ENCODE peak calls at places on chromosomes 3 and 15, in seven cellular contexts. One of them, this sample, is unnamed.
A peak's percentile ranks its signal among the peaks of the same experiment; 100 is the strongest.

GRCh38 chr15:47985568-47985967 is 135.2 kb upstream of the SLC24A5 start:
- DNase-seq in ureter: no peak
- DNase-seq in GDM1: no peak
- DNase-seq in left ventricle myocardium superior: no peak
- DNase-seq in CD4-positive, alpha-beta T cell: no peak
- DNase-seq in A549: no peak
- DNase-seq in fibroblast of mammary gland: no peak
- DNase-seq in this sample: no peak

GRCh38 chr3:52704611-52705437 is 767 bp downstream of the GLT8D1 start:
- DNase-seq in CD4-positive, alpha-beta T cell: no peak
- DNase-seq in GDM1: no peak
- DNase-seq in A549: peak; percentile 12
- DNase-seq in fibroblast of mammary gland: peak; percentile 28
- DNase-seq in left ventricle myocardium superior: peak; percentile 35
- DNase-seq in ureter: no peak
- DNase-seq in this sample: no peak

GRCh38 chr3:15815696-15816095 is 17.9 kb upstream of the ANKRD28 start:
- DNase-seq in ureter: no peak
- DNase-seq in A549: peak; percentile 78
- DNase-seq in GDM1: peak; percentile 8
- DNase-seq in fibroblast of mammary gland: peak; percentile 89
- DNase-seq in left ventricle myocardium superior: no peak
- DNase-seq in CD4-positive, alpha-beta T cell: no peak
- DNase-seq in this sample: no peak

GRCh38 chr15:68560501-68561113 is 18.2 kb upstream of the CORO2B start:
- DNase-seq in CD4-positive, alpha-beta T cell: no peak
- DNase-seq in fibroblast of mammary gland: no peak
- DNase-seq in A549: no peak
- DNase-seq in left ventricle myocardium superior: no peak
- DNase-seq in ureter: no peak
- DNase-seq in GDM1: no peak
- DNase-seq in this sample: no peak

GRCh38 chr15:28132524-28133275 is 33.6 kb upstream of the OCA2 start:
- DNase-seq in CD4-positive, alpha-beta T cell: no peak
- DNase-seq in fibroblast of mammary gland: peak; percentile 72
- DNase-seq in A549: no peak
- DNase-seq in GDM1: no peak
- DNase-seq in left ventricle myocardium superior: no peak
- DNase-seq in ureter: no peak
- DNase-seq in this sample: no peak

GRCh38 chr3:178367817-178368617 is 168.2 kb upstream of the KCNMB2 start:
- DNase-seq in A549: no peak
- DNase-seq in fibroblast of mammary gland: peak; percentile 14
- DNase-seq in GDM1: no peak
- DNase-seq in left ventricle myocardium superior: no peak
- DNase-seq in CD4-positive, alpha-beta T cell: no peak
- DNase-seq in ureter: no peak
- DNase-seq in this sample: no peak

GRCh38 chr3:103388214-103388613 is 953.4 kb downstream of the ZPLD1 start:
- DNase-seq in ureter: no peak
- DNase-seq in CD4-positive, alpha-beta T cell: no peak
- DNase-seq in GDM1: no peak
- DNase-seq in fibroblast of mammary gland: no peak
- DNase-seq in left ventricle myocardium superior: no peak
- DNase-seq in A549: no peak
- DNase-seq in this sample: no peak

GRCh38 chr3:164897335-164897734 is 181.0 kb downstream of the SI start:
- DNase-seq in GDM1: no peak
- DNase-seq in left ventricle myocardium superior: no peak
- DNase-seq in ureter: no peak
- DNase-seq in fibroblast of mammary gland: no peak
- DNase-seq in A549: no peak
- DNase-seq in CD4-positive, alpha-beta T cell: no peak
- DNase-seq in this sample: peak; percentile 51

GRCh38 chr15:88890495-88890894 is 4.8 kb downstream of the HAPLN3 start:
- DNase-seq in CD4-positive, alpha-beta T cell: no peak
- DNase-seq in GDM1: no peak
- DNase-seq in A549: no peak
- DNase-seq in left ventricle myocardium superior: no peak
- DNase-seq in ureter: no peak
- DNase-seq in fibroblast of mammary gland: no peak
- DNase-seq in this sample: no peak

GRCh38 chr3:172520332-172520831 is 2.8 kb downstream of the TNFSF10 start:
- DNase-seq in ureter: no peak
- DNase-seq in CD4-positive, alpha-beta T cell: no peak
- DNase-seq in A549: no peak
- DNase-seq in GDM1: no peak
- DNase-seq in fibroblast of mammary gland: peak; percentile 90
- DNase-seq in left ventricle myocardium superior: no peak
- DNase-seq in this sample: no peak

This sample was measured in SK-N-MC.